ENCODE peak calls at places on chromosomes 7 and 10, in six cellular contexts. Z is A549, Y is K562, R is endothelial cell of umbilical vein, H is GM12878, D is HepG2. K is an unnamed sample.

GRCh38 chr10:132684164-132684891 is 101.6 kb downstream of the NKX6-2 start:
- DNase-seq in Z (no peak), Y (peak; percentile 23), R (no peak), H (peak; percentile 30), D (no peak), K (peak; percentile 71)

GRCh38 chr7:139043823-139044812 is 8.3 kb upstream of the ZC3HAV1L start:
- DNase-seq in Z (peak; percentile 58), Y (peak; percentile 88), R (peak; percentile 21), H (no peak), D (peak; percentile 16), K (peak; percentile 85)

GRCh38 chr10:98138031-98138430 is 3.6 kb downstream of the R3HCC1L start:
- DNase-seq in Z (no peak), Y (no peak), R (no peak), H (no peak), D (no peak), K (no peak)

GRCh38 chr7:6271091-6271658 is 1.2 kb downstream of the CYTH3 start:
- DNase-seq in Z (peak; percentile 78), Y (no peak), R (peak; percentile 61), H (no peak), D (no peak), K (peak; percentile 49)

GRCh38 chr7:133582766-133583523 is 330.1 kb downstream of the EXOC4 start:
- DNase-seq in Z (no peak), Y (no peak), R (peak; percentile 80), H (no peak), D (no peak), K (no peak)

GRCh38 chr10:83373659-83374058 is 765.6 kb upstream of the GHITM start:
- DNase-seq in Z (peak; percentile 3), Y (peak; percentile 9), R (peak; percentile 40), H (no peak), D (no peak), K (peak; percentile 83)

GRCh38 chr10:45557275-45557905 is 115.2 kb downstream of the ZFAND4 start:
- DNase-seq in Z (no peak), Y (peak; percentile 58), R (peak; percentile 93), H (no peak), D (peak; percentile 49), K (peak; percentile 87)

GRCh38 chr7:332646-333398 is 42.9 kb downstream of the FOXL3 start:
- DNase-seq in Z (peak; percentile 76), Y (peak; percentile 83), R (peak; percentile 56), H (no peak), D (peak; percentile 60), K (peak; percentile 34)

GRCh38 chr7:47827321-47827720 is 120.9 kb downstream of the PKD1L1 start:
- DNase-seq in Z (no peak), Y (no peak), R (no peak), H (no peak), D (no peak), K (no peak)

GRCh38 chr10:6610647-6611046 is 30.6 kb upstream of the PRKCQ start:
- DNase-seq in Z (no peak), Y (no peak), R (no peak), H (no peak), D (no peak), K (no peak)

GRCh38 chr10:78966844-78967488 is 101.8 kb upstream of the ZMIZ1 start:
- DNase-seq in Z (no peak), Y (no peak), R (no peak), H (no peak), D (no peak), K (no peak)

GRCh38 chr7:54664235-54665228 is 94.5 kb downstream of the SEC61G start:
- DNase-seq in Z (peak; percentile 48), Y (peak; percentile 21), R (peak; percentile 34), H (no peak), D (peak; percentile 40), K (peak; percentile 38)

GRCh38 chr7:91784469-91784868 is 96.0 kb downstream of the MTERF1 start:
- DNase-seq in Z (peak; percentile 44), Y (peak; percentile 23), R (peak; percentile 37), H (no peak), D (no peak), K (peak; percentile 49)

GRCh38 chr10:102649770-102650654 is 5.7 kb downstream of the TRIM8 start:
- DNase-seq in Z (no peak), Y (no peak), R (no peak), H (no peak), D (no peak), K (no peak)

GRCh38 chr10:91525939-91526712 is 106.7 kb downstream of the PPP1R3C start:
- DNase-seq in Z (no peak), Y (no peak), R (no peak), H (no peak), D (no peak), K (no peak)

GRCh38 chr10:103663802-103664201 is 170.3 kb downstream of the NEURL1 start:
- DNase-seq in Z (no peak), Y (no peak), R (no peak), H (no peak), D (no peak), K (no peak)

GRCh38 chr10:45673074-45673628 is 579 bp upstream of the ZFAND4 start:
- DNase-seq in Z (peak; percentile 24), Y (no peak), R (peak; percentile 9), H (no peak), D (peak; percentile 37), K (no peak)

GRCh38 chr10:52351911-52352310 is 37.8 kb downstream of the DKK1 start:
- DNase-seq in Z (no peak), Y (no peak), R (peak; percentile 37), H (no peak), D (no peak), K (no peak)

GRCh38 chr7:93249749-93250148 is 17.6 kb downstream of the VPS50 start:
- DNase-seq in Z (no peak), Y (no peak), R (no peak), H (no peak), D (no peak), K (no peak)
- TF ChIP-seq MYC in Z (no peak), Y (no peak), R (no peak), H (no peak), D (no peak), K (no peak)

GRCh38 chr7:28708458-28708951 is 249.6 kb downstream of the TRIL start:
- DNase-seq in Z (no peak), Y (no peak), R (no peak), H (no peak), D (no peak), K (no peak)
- H3K4me3 ChIP-seq in Z (no peak overlapping the region), Y (no peak overlapping the region), R (no peak overlapping the region), H (no peak overlapping the region), D (no peak overlapping the region), K (no peak overlapping the region)

GRCh38 chr10:74585231-74586087 is 240.9 kb upstream of the KAT6B start:
- DNase-seq in Z (no peak), Y (no peak), R (peak; percentile 62), H (peak; percentile 96), D (no peak), K (no peak)
- TF ChIP-seq MYC in Z (no peak), Y (no peak), R (no peak), H (no peak), D (no peak), K (no peak)

DNA sequence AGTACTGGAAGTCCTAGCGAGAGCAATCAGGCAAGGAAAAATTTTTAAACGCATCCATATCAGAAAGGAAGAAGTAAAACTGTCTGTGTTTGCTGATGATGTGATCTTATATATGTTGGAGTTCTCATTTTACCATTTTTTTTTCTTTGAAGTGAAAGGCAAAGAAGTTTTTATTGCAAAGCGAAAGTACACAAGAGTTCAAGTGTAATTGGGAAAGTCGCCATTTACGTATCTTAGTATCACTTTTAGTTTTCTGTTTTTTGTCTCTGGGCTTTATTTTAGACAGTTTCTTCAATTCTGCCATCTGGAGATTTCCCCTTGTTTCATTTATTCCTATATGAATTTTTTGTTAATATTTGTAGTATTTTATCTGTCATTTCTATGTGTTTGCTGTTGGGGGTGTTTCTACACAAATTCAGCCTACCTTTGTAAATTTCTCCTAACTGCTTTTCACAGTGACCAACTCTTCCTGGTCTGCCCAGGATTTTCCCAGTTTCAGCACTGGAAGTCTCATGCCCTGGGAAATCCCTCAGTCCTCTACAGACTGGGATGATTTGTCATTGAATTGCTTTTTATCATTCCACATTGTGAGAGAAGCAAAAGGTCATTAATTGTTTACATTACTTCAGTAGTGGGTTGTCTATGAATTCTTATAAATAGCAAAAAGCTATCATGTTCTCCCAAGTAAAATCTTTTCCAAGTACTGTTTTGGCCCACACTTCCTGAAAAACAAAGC is 23.2 kb downstream of the BET1 start:
- DNase-seq in Z (no peak), Y (no peak), R (peak; percentile 26), H (no peak), D (no peak), K (no peak)
- H3K4me3 ChIP-seq in Z (no peak overlapping the region), Y (no peak overlapping the region), R (no peak overlapping the region), H (peak overlapping the region; percentile 38), D (no peak overlapping the region), K (no peak overlapping the region)

DNA sequence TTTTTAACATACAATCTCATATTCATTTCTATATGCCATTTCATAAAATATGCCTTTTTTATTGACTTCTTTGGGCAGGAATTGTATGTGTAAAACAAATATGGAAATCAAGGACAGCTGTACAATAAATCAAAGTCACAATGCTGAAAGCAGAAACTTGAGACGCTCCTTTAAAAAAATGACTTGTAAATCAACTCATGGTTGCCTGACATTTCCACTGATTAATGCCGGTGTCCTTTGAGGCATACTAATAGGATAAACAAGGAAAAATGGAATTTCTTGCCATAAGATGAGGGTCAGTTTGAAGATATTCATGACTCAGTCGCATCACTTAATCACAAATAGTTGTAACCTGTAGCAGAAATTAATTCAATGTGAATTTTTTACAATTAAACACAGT is 247.4 kb upstream of the TEX47 start:
- DNase-seq in Z (no peak), Y (no peak), R (no peak), H (no peak), D (no peak), K (no peak)
- TF ChIP-seq MYC in Z (no peak), Y (no peak), R (no peak), H (no peak), D (no peak), K (no peak)

GRCh38 chr7:155974186-155974897 is 162.1 kb upstream of the SHH start:
- DNase-seq in Z (no peak), Y (no peak), R (no peak), H (no peak), D (no peak), K (no peak)

GRCh38 chr7:155973451-155973997 is 161.3 kb upstream of the SHH start:
- DNase-seq in Z (no peak), Y (no peak), R (no peak), H (no peak), D (no peak), K (no peak)

GRCh38 chr7:155972651-155973349 is 160.5 kb upstream of the SHH start:
- DNase-seq in Z (no peak), Y (no peak), R (no peak), H (no peak), D (no peak), K (no peak)

GRCh38 chr7:155971180-155971770 is 159.0 kb upstream of the SHH start:
- DNase-seq in Z (no peak), Y (no peak), R (no peak), H (no peak), D (no peak), K (no peak)

GRCh38 chr7:155972247-155972646 is 160.0 kb upstream of the SHH start:
- DNase-seq in Z (no peak), Y (no peak), R (no peak), H (no peak), D (no peak), K (no peak)
- H3K4me3 ChIP-seq in Z (no peak overlapping the region), Y (no peak overlapping the region), R (no peak overlapping the region), H (no peak overlapping the region), D (no peak overlapping the region), K (no peak overlapping the region)

GRCh38 chr7:45985902-45986301 is 64.8 kb upstream of the IGFBP3 start:
- DNase-seq in Z (peak; percentile 52), Y (no peak), R (no peak), H (no peak), D (no peak), K (peak; percentile 19)
- TF ChIP-seq MYC in Z (no peak), Y (no peak), R (no peak), H (no peak), D (no peak), K (no peak)